ENCODE peak calls at places on chromosome 1, in four cellular contexts. One of them, this sample, is unnamed.

GRCh38 chr1:222073307-222073995 is 331.6 kb upstream of the DUSP10 start:
- DNase-seq in K562: no peak
- DNase-seq in A549: no peak
- DNase-seq in endothelial cell of umbilical vein: no peak
- DNase-seq in this sample: no peak

GRCh38 chr1:84402060-84402459 is 3.8 kb downstream of the DNASE2B start:
- DNase-seq in A549: no peak
- DNase-seq in endothelial cell of umbilical vein: no peak
- DNase-seq in K562: no peak
- DNase-seq in this sample: no peak

GRCh38 chr1:199909137-199909536 is 118.4 kb upstream of the NR5A2 start:
- DNase-seq in A549: no peak
- DNase-seq in endothelial cell of umbilical vein: peak
- DNase-seq in K562: no peak
- DNase-seq in this sample: no peak

GRCh38 chr1:229209816-229210215 is 61.1 kb upstream of the RAB4A start:
- DNase-seq in K562: no peak
- DNase-seq in endothelial cell of umbilical vein: no peak
- DNase-seq in A549: no peak
- DNase-seq in this sample: no peak

GRCh38 chr1:165645654-165646366 is 14.8 kb downstream of the MGST3 start:
- DNase-seq in A549: peak
- DNase-seq in endothelial cell of umbilical vein: no peak
- DNase-seq in K562: peak
- DNase-seq in this sample: no peak

GRCh38 chr1:1080951-1081310 is 6.8 kb upstream of the RNF223 start:
- DNase-seq in A549: no peak
- DNase-seq in K562: no peak
- DNase-seq in endothelial cell of umbilical vein: no peak
- DNase-seq in this sample: no peak

GRCh38 chr1:175158133-175158532 is 34.4 kb downstream of the KIAA0040 start:
- DNase-seq in endothelial cell of umbilical vein: no peak
- DNase-seq in A549: no peak
- DNase-seq in K562: no peak
- DNase-seq in this sample: no peak

GRCh38 chr1:62621907-62622306 is 24.6 kb downstream of the ANGPTL3 start:
- DNase-seq in K562: peak
- DNase-seq in A549: peak
- DNase-seq in endothelial cell of umbilical vein: peak
- DNase-seq in this sample: peak

GRCh38 chr1:2230781-2231666 is 2.9 kb downstream of the SKI start:
- DNase-seq in K562: peak
- DNase-seq in endothelial cell of umbilical vein: peak
- DNase-seq in A549: no peak
- DNase-seq in this sample: no peak

GRCh38 chr1:219917851-219918466 is 10.4 kb downstream of the SLC30A10 start:
- DNase-seq in A549: no peak
- DNase-seq in endothelial cell of umbilical vein: no peak
- DNase-seq in K562: no peak
- DNase-seq in this sample: peak

GRCh38 chr1:43952731-43953350 is 6.1 kb downstream of the IPO13 start:
- DNase-seq in A549: no peak
- DNase-seq in K562: no peak
- DNase-seq in endothelial cell of umbilical vein: no peak
- DNase-seq in this sample: no peak

GRCh38 chr1:5598824-5599395 is 393.3 kb downstream of the NPHP4 start:
- DNase-seq in endothelial cell of umbilical vein: no peak
- DNase-seq in K562: no peak
- DNase-seq in A549: no peak
- DNase-seq in this sample: no peak

GRCh38 chr1:44808063-44808937 is at the start of gene BTBD19:
- DNase-seq in K562: peak
- DNase-seq in endothelial cell of umbilical vein: peak
- DNase-seq in A549: no peak
- DNase-seq in this sample: no peak

GRCh38 chr1:61322769-61323168 is 240.4 kb downstream of the NFIA start:
- DNase-seq in A549: peak
- DNase-seq in K562: no peak
- DNase-seq in endothelial cell of umbilical vein: no peak
- DNase-seq in this sample: no peak

GRCh38 chr1:74771913-74772515 is 39.1 kb downstream of the TYW3 start:
- DNase-seq in endothelial cell of umbilical vein: peak
- DNase-seq in A549: peak
- DNase-seq in K562: peak
- DNase-seq in this sample: peak

GRCh38 chr1:183652547-183653467 is at the start of gene APOBEC4:
- DNase-seq in A549: no peak
- DNase-seq in K562: no peak
- DNase-seq in endothelial cell of umbilical vein: no peak
- DNase-seq in this sample: no peak

GRCh38 chr1:204988201-204988600 is 54.8 kb upstream of the CNTN2 start:
- DNase-seq in A549: no peak
- DNase-seq in endothelial cell of umbilical vein: no peak
- DNase-seq in K562: no peak
- DNase-seq in this sample: no peak

GRCh38 chr1:99573431-99574217 is 72.3 kb upstream of the PALMD start:
- DNase-seq in endothelial cell of umbilical vein: no peak
- DNase-seq in K562: no peak
- DNase-seq in A549: no peak
- DNase-seq in this sample: no peak
- TF ChIP-seq MYC in endothelial cell of umbilical vein: no peak
- TF ChIP-seq MYC in K562: no peak
- TF ChIP-seq MYC in A549: no peak
- TF ChIP-seq MYC in this sample: no peak

GRCh38 chr1:179251675-179252074 is 22.2 kb upstream of the ABL2 start:
- DNase-seq in A549: no peak
- DNase-seq in K562: peak
- DNase-seq in endothelial cell of umbilical vein: peak
- DNase-seq in this sample: peak
- TF ChIP-seq CTCF in A549: peak
- TF ChIP-seq CTCF in K562: peak
- TF ChIP-seq CTCF in endothelial cell of umbilical vein: no peak
- TF ChIP-seq CTCF in this sample: peak

GRCh38 chr1:160945079-160945478 is 9.5 kb downstream of the ITLN2 start:
- DNase-seq in K562: peak
- DNase-seq in A549: no peak
- DNase-seq in endothelial cell of umbilical vein: no peak
- DNase-seq in this sample: no peak

DNA sequence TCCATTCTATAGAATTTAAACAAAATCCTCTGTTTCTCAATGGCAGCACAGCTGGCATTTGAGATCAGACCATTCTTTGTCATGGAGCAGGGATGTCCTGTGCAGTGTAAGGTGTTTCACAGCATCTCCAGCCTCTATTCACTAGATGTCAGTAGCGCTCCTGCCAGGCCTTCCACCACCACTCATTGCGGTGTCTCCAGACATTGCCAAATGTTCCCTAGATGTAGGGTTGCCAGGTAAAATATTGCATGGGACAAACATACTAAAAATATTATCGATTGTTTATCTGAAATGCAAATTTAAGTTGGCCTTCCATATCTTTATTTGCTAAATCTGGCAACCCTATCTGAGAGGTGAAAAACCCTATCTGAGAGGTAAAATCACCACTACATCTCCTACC is 11.7 kb downstream of the ITLN2 start:
- DNase-seq in A549: no peak
- DNase-seq in K562: peak
- DNase-seq in endothelial cell of umbilical vein: peak
- DNase-seq in this sample: peak
- TF ChIP-seq MYC in A549: no peak
- TF ChIP-seq MYC in K562: no peak
- TF ChIP-seq MYC in endothelial cell of umbilical vein: no peak
- TF ChIP-seq MYC in this sample: no peak

GRCh38 chr1:3541930-3542329 is 69.4 kb downstream of the MEGF6 start:
- DNase-seq in endothelial cell of umbilical vein: no peak
- DNase-seq in A549: no peak
- DNase-seq in K562: no peak
- DNase-seq in this sample: no peak
- TF ChIP-seq CTCF in endothelial cell of umbilical vein: no peak
- TF ChIP-seq CTCF in A549: no peak
- TF ChIP-seq CTCF in K562: no peak
- TF ChIP-seq CTCF in this sample: no peak